ENCODE peak calls at places on chromosome 15, in eight cellular contexts. V, R, F, Z, E, B, Q and Y are unnamed samples.
A peak's percentile ranks its signal among the peaks of the same experiment; 100 is the strongest.

GRCh38 chr15:46502668-46503067 is 867.8 kb downstream of the SQOR start:
- DNase-seq in V (no peak), R (peak; percentile 6), F (no peak), Z (no peak), E (no peak), B (no peak), Q (peak; percentile 2), Y (no peak)

GRCh38 chr15:69074011-69074842 is 59.7 kb downstream of the NOX5 start:
- DNase-seq in V (no peak), R (peak; percentile 85), F (no peak), Z (peak; percentile 39), E (peak; percentile 83), B (peak; percentile 79), Q (peak; percentile 70), Y (peak; percentile 9)

GRCh38 chr15:67833504-67834248 is 6.2 kb downstream of the RNU6-1 start:
- DNase-seq in V (no peak), R (peak; percentile 81), F (peak; percentile 20), Z (no peak), E (no peak), B (no peak), Q (peak; percentile 46), Y (no peak)

GRCh38 chr15:70765504-70766281 is 2.3 kb upstream of the UACA start:
- DNase-seq in V (no peak), R (no peak), F (no peak), Z (peak; percentile 86), E (no peak), B (no peak), Q (no peak), Y (no peak)

GRCh38 chr15:73996939-73997338 is 2.4 kb downstream of the PML start:
- DNase-seq in V (no peak), R (no peak), F (no peak), Z (peak; percentile 28), E (no peak), B (no peak), Q (no peak), Y (no peak)

GRCh38 chr15:40344631-40345120 is 3.9 kb upstream of the CCDC9B start:
- DNase-seq in V (peak; percentile 23), R (peak; percentile 60), F (peak; percentile 64), Z (peak; percentile 53), E (peak; percentile 68), B (peak; percentile 72), Q (peak; percentile 69), Y (no peak)

GRCh38 chr15:42591238-42591936 is 16.0 kb downstream of the STARD9 start:
- DNase-seq in V (no peak), R (peak; percentile 56), F (no peak), Z (peak; percentile 25), E (no peak), B (no peak), Q (peak; percentile 16), Y (peak; percentile 49)

GRCh38 chr15:70788114-70789049 is 25.0 kb upstream of the UACA start:
- DNase-seq in V (no peak), R (no peak), F (no peak), Z (peak; percentile 71), E (no peak), B (no peak), Q (no peak), Y (no peak)

GRCh38 chr15:70284438-70285214 is 186.9 kb upstream of the TLE3 start:
- DNase-seq in V (no peak), R (peak; percentile 44), F (no peak), Z (no peak), E (peak; percentile 87), B (peak; percentile 71), Q (no peak), Y (no peak)

GRCh38 chr15:32818758-32819405 is 101.1 kb downstream of the GREM1 start:
- DNase-seq in V (no peak), R (no peak), F (no peak), Z (no peak), E (no peak), B (no peak), Q (no peak), Y (peak; percentile 64)

GRCh38 chr15:78075490-78076230 is 1.9 kb downstream of the TBC1D2B start:
- DNase-seq in V (no peak), R (peak; percentile 93), F (no peak), Z (peak; percentile 93), E (peak; percentile 52), B (no peak), Q (peak; percentile 79), Y (peak; percentile 77)

GRCh38 chr15:89472785-89473256 is 23.6 kb downstream of the RHCG start:
- DNase-seq in V (peak; percentile 17), R (peak; percentile 91), F (peak; percentile 6), Z (peak; percentile 56), E (peak; percentile 68), B (no peak), Q (peak; percentile 66), Y (peak; percentile 12)

GRCh38 chr15:59366368-59367021 is 6.2 kb downstream of the MYO1E start:
- DNase-seq in V (no peak), R (no peak), F (no peak), Z (no peak), E (no peak), B (no peak), Q (peak; percentile 45), Y (no peak)

GRCh38 chr15:43186003-43186353 is 775 bp downstream of the CCNDBP1 start:
- DNase-seq in V (no peak), R (no peak), F (no peak), Z (no peak), E (no peak), B (no peak), Q (no peak), Y (no peak)

GRCh38 chr15:25250906-25251622 is 187.8 kb downstream of the UBE3A start:
- DNase-seq in V (no peak), R (no peak), F (no peak), Z (no peak), E (no peak), B (peak; percentile 9), Q (no peak), Y (no peak)

GRCh38 chr15:35186346-35186745 is 101.3 kb upstream of the NANOGP8 start:
- DNase-seq in V (no peak), R (peak; percentile 43), F (no peak), Z (no peak), E (no peak), B (no peak), Q (no peak), Y (no peak)

GRCh38 chr15:27433604-27434003 is 462.6 kb downstream of the GABRG3 start:
- DNase-seq in V (no peak), R (no peak), F (no peak), Z (no peak), E (no peak), B (no peak), Q (no peak), Y (no peak)

GRCh38 chr15:26974120-26974780 is 3.3 kb downstream of the GABRG3 start:
- DNase-seq in V (no peak), R (peak; percentile 69), F (no peak), Z (no peak), E (no peak), B (no peak), Q (peak; percentile 37), Y (peak; percentile 11)

GRCh38 chr15:101138086-101138660 is 113.7 kb downstream of the CHSY1 start:
- DNase-seq in V (no peak), R (no peak), F (no peak), Z (no peak), E (no peak), B (no peak), Q (no peak), Y (no peak)

GRCh38 chr15:73637527-73637926 is 4.3 kb upstream of the NPTN start:
- DNase-seq in V (no peak), R (peak; percentile 37), F (no peak), Z (no peak), E (no peak), B (no peak), Q (no peak), Y (no peak)

GRCh38 chr15:70327328-70328136 is 229.8 kb upstream of the TLE3 start:
- DNase-seq in V (no peak), R (peak; percentile 79), F (no peak), Z (peak; percentile 65), E (no peak), B (no peak), Q (no peak), Y (peak; percentile 84)

GRCh38 chr15:42549052-42549491 is 434 bp downstream of the HAUS2 start:
- DNase-seq in V (no peak), R (peak; percentile 62), F (no peak), Z (peak; percentile 3), E (no peak), B (no peak), Q (peak; percentile 39), Y (no peak)

GRCh38 chr15:79172032-79172481 is 81.5 kb upstream of the RASGRF1 start:
- DNase-seq in V (no peak), R (peak; percentile 81), F (no peak), Z (no peak), E (peak; percentile 33), B (no peak), Q (no peak), Y (no peak)

GRCh38 chr15:64681424-64682024 is 93.9 kb downstream of the RBPMS2 start:
- DNase-seq in V (peak; percentile 36), R (peak; percentile 92), F (no peak), Z (peak; percentile 57), E (peak; percentile 59), B (no peak), Q (peak; percentile 62), Y (peak; percentile 41)

GRCh38 chr15:91928676-91929075 is 75.2 kb downstream of the SLCO3A1 start:
- DNase-seq in V (no peak), R (no peak), F (no peak), Z (no peak), E (no peak), B (no peak), Q (peak; percentile 29), Y (no peak)

GRCh38 chr15:39426552-39427532 is 154.0 kb upstream of the THBS1 start:
- DNase-seq in V (no peak), R (no peak), F (peak; percentile 62), Z (peak; percentile 85), E (no peak), B (peak; percentile 75), Q (peak; percentile 52), Y (peak; percentile 85)

GRCh38 chr15:77818484-77819270 is 186.0 kb upstream of the LINGO1 start:
- DNase-seq in V (no peak), R (peak; percentile 16), F (no peak), Z (no peak), E (no peak), B (no peak), Q (no peak), Y (no peak)

GRCh38 chr15:50235794-50236193 is 29.7 kb downstream of the HDC start:
- DNase-seq in V (no peak), R (no peak), F (no peak), Z (peak; percentile 38), E (no peak), B (no peak), Q (no peak), Y (no peak)

GRCh38 chr15:42891569-42891968 is 29.0 kb downstream of the TTBK2 start:
- DNase-seq in V (no peak), R (no peak), F (no peak), Z (peak; percentile 17), E (no peak), B (no peak), Q (no peak), Y (no peak)

GRCh38 chr15:37056168-37056893 is 44.0 kb downstream of the MEIS2 start:
- DNase-seq in V (peak; percentile 8), R (no peak), F (no peak), Z (no peak), E (no peak), B (peak; percentile 82), Q (peak; percentile 57), Y (no peak)

GRCh38 chr15:75107905-75108838 is 84.8 kb downstream of the PPCDC start:
- DNase-seq in V (no peak), R (no peak), F (peak; percentile 36), Z (peak; percentile 70), E (no peak), B (no peak), Q (peak; percentile 81), Y (peak; percentile 48)

GRCh38 chr15:95826831-95827230 is 503.7 kb upstream of the NR2F2 start:
- DNase-seq in V (no peak), R (peak; percentile 58), F (no peak), Z (no peak), E (no peak), B (no peak), Q (peak; percentile 44), Y (no peak)

GRCh38 chr15:41650806-41651205 is 9.4 kb upstream of the MGA start:
- DNase-seq in V (no peak), R (no peak), F (no peak), Z (no peak), E (no peak), B (no peak), Q (no peak), Y (no peak)

GRCh38 chr15:66775127-66776105 is 73.4 kb downstream of the SMAD6 start:
- DNase-seq in V (no peak), R (no peak), F (no peak), Z (no peak), E (no peak), B (peak; percentile 60), Q (no peak), Y (no peak)